ENCODE peak calls at places on chromosomes 7 and 10, in four cellular contexts. M is HepG2, F is K562, A is HEK293T. W is an unnamed sample.
A peak's percentile ranks its signal among the peaks of the same experiment; 100 is the strongest.

GRCh38 chr10:101012525-101013364 is 13.1 kb downstream of the LZTS2 start:
- DNase-seq in A (peak; percentile 82), F (peak; percentile 75), M (peak; percentile 89), W (peak; percentile 84)

GRCh38 chr7:78479348-78479747 is 680.8 kb downstream of the PHTF2 start:
- DNase-seq in F (no peak), A (no peak), M (no peak), W (no peak)

GRCh38 chr7:155993420-155994252 is 181.4 kb upstream of the SHH start:
- DNase-seq in A (no peak), M (no peak), F (no peak), W (no peak)

GRCh38 chr10:116124777-116125176 is 148.2 kb downstream of the GFRA1 start:
- DNase-seq in F (no peak), A (no peak), M (no peak), W (peak; percentile 18)

GRCh38 chr7:25636871-25637283 is 408.6 kb upstream of the NPVF start:
- DNase-seq in F (no peak), A (no peak), M (no peak), W (no peak)

GRCh38 chr7:54946271-54946670 is 72.5 kb upstream of the EGFR start:
- DNase-seq in M (no peak), F (no peak), A (no peak), W (no peak)

GRCh38 chr10:79155301-79156081 is 86.7 kb downstream of the ZMIZ1 start:
- DNase-seq in A (no peak), F (no peak), M (no peak), W (no peak)

GRCh38 chr7:121873795-121874194 is 834 bp downstream of the PTPRZ1 start:
- DNase-seq in F (no peak), M (no peak), A (no peak), W (no peak)

GRCh38 chr10:110511734-110512449 is 14.2 kb downstream of the DUSP5 start:
- DNase-seq in M (peak; percentile 67), A (no peak), F (no peak), W (no peak)

GRCh38 chr7:158001003-158001402 is 586.6 kb downstream of the PTPRN2 start:
- DNase-seq in M (no peak), A (no peak), F (no peak), W (no peak)

GRCh38 chr7:113087278-113087998 is 811 bp upstream of the GPR85 start:
- DNase-seq in A (peak; percentile 30), M (peak; percentile 1), F (peak; percentile 88), W (no peak)

GRCh38 chr7:31734456-31734855 is 47.4 kb downstream of the PPP1R17 start:
- DNase-seq in A (no peak), F (no peak), M (no peak), W (no peak)

GRCh38 chr7:111765936-111766643 is 203.8 kb upstream of the IMMP2L start:
- DNase-seq in A (no peak), M (no peak), F (no peak), W (no peak)

GRCh38 chr7:12703881-12704280 is 16.4 kb downstream of the ARL4A start:
- DNase-seq in F (peak; percentile 6), M (no peak), A (no peak), W (no peak)

GRCh38 chr10:4240641-4241197 is 455.7 kb upstream of the KLF6 start:
- DNase-seq in M (no peak), F (no peak), A (no peak), W (no peak)

GRCh38 chr7:123635551-123636359 is 19.9 kb upstream of the LMOD2 start:
- DNase-seq in A (peak; percentile 25), F (peak; percentile 54), M (peak; percentile 5), W (no peak)

GRCh38 chr7:101124376-101125056 is 2.4 kb upstream of the SERPINE1 start:
- DNase-seq in A (no peak), M (peak; percentile 84), F (no peak), W (no peak)

GRCh38 chr10:15228426-15228825 is 59.9 kb upstream of the NMT2 start:
- DNase-seq in M (no peak), A (no peak), F (no peak), W (no peak)

GRCh38 chr7:140062118-140062527 is 628 bp downstream of the PARP12 start:
- DNase-seq in M (no peak), A (no peak), F (peak; percentile 51), W (peak; percentile 38)

GRCh38 chr10:103975169-103975568 is 8.2 kb downstream of the SLK start:
- DNase-seq in F (no peak), A (no peak), M (no peak), W (no peak)

GRCh38 chr10:131222986-131223385 is 88.5 kb downstream of the TCERG1L start:
- DNase-seq in M (no peak), F (no peak), A (no peak), W (no peak)

GRCh38 chr10:77531441-77532001 is 106.1 kb downstream of the KCNMA1 start:
- DNase-seq in F (peak; percentile 30), M (no peak), A (peak; percentile 25), W (no peak)

GRCh38 chr10:42970451-42971250 is 106.2 kb upstream of the RET start:
- DNase-seq in A (no peak), M (no peak), F (no peak), W (peak; percentile 10)

GRCh38 chr10:79165068-79165467 is 96.3 kb downstream of the ZMIZ1 start:
- DNase-seq in M (no peak), F (no peak), A (no peak), W (no peak)

GRCh38 chr7:108045154-108045553 is 42.2 kb upstream of the LAMB1 start:
- DNase-seq in F (no peak), M (no peak), A (no peak), W (no peak)

GRCh38 chr7:48101880-48102448 is 12.9 kb downstream of the UPP1 start:
- DNase-seq in M (peak; percentile 29), A (no peak), F (peak; percentile 11), W (peak; percentile 57)

GRCh38 chr7:128437426-128438332 is 18.0 kb upstream of the HILPDA start:
- DNase-seq in F (no peak), A (no peak), M (no peak), W (no peak)

GRCh38 chr10:106897631-106898161 is 266.8 kb downstream of the SORCS1 start:
- DNase-seq in A (no peak), M (no peak), F (no peak), W (no peak)

GRCh38 chr7:22444181-22444966 is 55.6 kb downstream of the STEAP1B start:
- DNase-seq in F (no peak), A (no peak), M (peak; percentile 95), W (no peak)

GRCh38 chr10:71229726-71230655 is 17.6 kb downstream of the UNC5B start:
- DNase-seq in M (no peak), A (no peak), F (no peak), W (no peak)

GRCh38 chr7:24216576-24217116 is 67.3 kb upstream of the NPY start:
- DNase-seq in M (no peak), A (no peak), F (no peak), W (no peak)

GRCh38 chr10:36880898-36881297 is 244.5 kb upstream of the ANKRD30A start:
- DNase-seq in A (peak; percentile 9), F (peak; percentile 12), M (peak; percentile 21), W (no peak)

GRCh38 chr10:14967897-14968296 is 8.7 kb downstream of the MEIG1 start:
- DNase-seq in A (no peak), F (no peak), M (no peak), W (no peak)

GRCh38 chr7:105204520-105204919 is 184.2 kb downstream of the SRPK2 start:
- DNase-seq in M (no peak), F (no peak), A (no peak), W (no peak)

GRCh38 chr10:73110345-73110849 is at the start of gene NUDT13:
- DNase-seq in F (peak; percentile 91), A (peak; percentile 74), M (peak; percentile 83), W (peak; percentile 56)
- TF ChIP-seq ELF4 in F (peak; percentile 48), A (peak; percentile 94), M (no peak), W (no peak)

GRCh38 chr10:46079831-46080585 is 33.9 kb upstream of the MSMB start:
- DNase-seq in M (no peak), A (no peak), F (no peak), W (no peak)

GRCh38 chr10:46090258-46090812 is 44.3 kb upstream of the MSMB start:
- DNase-seq in F (no peak), A (no peak), M (no peak), W (no peak)

GRCh38 chr10:46080886-46081285 is 34.8 kb upstream of the MSMB start:
- DNase-seq in A (no peak), F (no peak), M (no peak), W (no peak)

GRCh38 chr10:46084321-46085165 is 38.5 kb upstream of the MSMB start:
- DNase-seq in A (no peak), M (peak; percentile 41), F (no peak), W (no peak)
- TF ChIP-seq ELF4 in A (no peak), M (no peak), F (no peak), W (no peak)

DNA sequence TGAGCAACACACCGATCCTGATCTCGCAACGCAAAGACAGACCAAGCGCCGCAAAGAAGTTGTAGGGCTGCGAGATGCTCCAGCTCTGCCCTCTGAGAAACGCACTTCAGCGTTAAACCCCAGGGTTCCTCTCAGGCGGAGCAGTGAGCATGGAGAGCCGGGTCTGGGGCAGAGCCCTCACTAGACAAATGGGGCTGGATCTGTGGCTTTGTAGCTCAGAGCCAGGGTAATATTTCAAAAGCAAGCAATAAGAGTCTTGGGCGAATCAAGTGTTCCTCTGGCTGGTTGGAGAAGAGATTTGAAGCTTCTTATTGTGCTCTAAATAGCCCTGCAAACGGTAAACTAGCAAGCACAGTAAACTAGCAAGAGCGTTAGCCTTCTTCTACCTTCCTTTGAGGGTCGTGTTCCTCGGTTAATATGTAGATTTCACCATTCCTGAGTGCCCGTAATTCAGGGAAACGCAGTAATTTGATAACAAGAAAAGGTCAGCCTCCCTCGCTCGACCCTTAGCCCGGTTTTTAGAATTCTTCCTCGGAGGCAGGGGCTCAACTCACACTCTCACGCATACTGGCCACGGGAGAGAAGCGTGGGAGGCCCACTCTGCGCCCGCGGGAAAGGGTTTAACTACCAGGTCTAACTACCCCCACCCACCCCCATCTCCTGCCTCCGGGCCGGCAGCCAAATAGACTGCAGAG is 6.7 kb downstream of the SKAP2 start:
- DNase-seq in M (no peak), F (no peak), A (peak; percentile 53), W (peak; percentile 61)
- TF ChIP-seq ELF4 in M (no peak), F (no peak), A (no peak), W (no peak)

GRCh38 chr10:33248638-33249037 is 85.8 kb downstream of the NRP1 start:
- DNase-seq in A (no peak), M (no peak), F (no peak), W (no peak)
- TF ChIP-seq ELF4 in A (no peak), M (no peak), F (no peak), W (no peak)

GRCh38 chr10:1203704-1204103 is 147.5 kb downstream of the WDR37 start:
- DNase-seq in F (no peak), M (no peak), A (no peak), W (no peak)
- TF ChIP-seq ELF4 in F (no peak), M (no peak), A (no peak), W (no peak)

GRCh38 chr7:79927116-79927515 is 207.5 kb upstream of the GNAI1 start:
- DNase-seq in A (no peak), M (no peak), F (no peak), W (no peak)
- TF ChIP-seq ELF4 in A (no peak), M (no peak), F (no peak), W (no peak)

DNA sequence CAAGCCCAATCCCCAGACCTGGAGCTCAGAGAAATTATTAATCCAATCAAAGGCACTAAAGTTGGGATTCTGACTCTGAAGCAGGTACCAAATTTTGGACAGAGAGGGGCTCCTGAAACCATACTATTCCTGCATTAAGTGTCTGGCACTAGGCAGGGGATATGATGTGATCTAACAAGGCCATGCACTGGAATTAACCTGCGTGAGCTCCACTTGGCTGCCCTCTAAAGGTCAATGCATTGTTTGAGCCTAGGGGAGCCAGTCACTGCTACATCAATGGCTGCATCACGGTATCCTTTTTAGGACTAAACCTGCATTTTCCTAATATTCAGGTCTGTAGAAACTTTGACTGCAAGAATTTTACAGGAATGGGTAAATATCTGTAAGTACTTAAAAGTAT is 42.1 kb downstream of the ST8SIA6 start:
- DNase-seq in A (peak; percentile 20), F (peak; percentile 77), M (no peak), W (peak; percentile 36)
- TF ChIP-seq ELF4 in A (no peak), F (no peak), M (no peak), W (no peak)